ENCODE peak calls at places on chromosomes 2 and 18, in nine cellular contexts. One of them, this sample, is unnamed.
A peak's percentile ranks its signal among the peaks of the same experiment; 100 is the strongest.

GRCh38 chr18:37561986-37562385 is 3.6 kb downstream of the CELF4 start:
- DNase-seq in fibroblast of the conjunctiva: no peak
- DNase-seq in NCI-H1417: no peak
- DNase-seq in brain microvascular endothelial cell: no peak
- DNase-seq in memory B cell: no peak
- DNase-seq in GM12864: no peak
- DNase-seq in erythroblast: no peak
- DNase-seq in Daoy: no peak
- DNase-seq in effector memory CD4-positive, alpha-beta T cell: no peak
- DNase-seq in this sample: no peak

GRCh38 chr2:1556776-1557466 is 143.7 kb downstream of the TPO start:
- DNase-seq in fibroblast of the conjunctiva: peak; percentile 41
- DNase-seq in NCI-H1417: no peak
- DNase-seq in brain microvascular endothelial cell: peak; percentile 93
- DNase-seq in memory B cell: no peak
- DNase-seq in GM12864: no peak
- DNase-seq in erythroblast: no peak
- DNase-seq in Daoy: peak; percentile 84
- DNase-seq in effector memory CD4-positive, alpha-beta T cell: no peak
- DNase-seq in this sample: peak; percentile 18

GRCh38 chr2:102050854-102051391 is 59.2 kb downstream of the IL1R2 start:
- DNase-seq in fibroblast of the conjunctiva: peak; percentile 84
- DNase-seq in NCI-H1417: no peak
- DNase-seq in brain microvascular endothelial cell: peak; percentile 83
- DNase-seq in memory B cell: no peak
- DNase-seq in GM12864: no peak
- DNase-seq in erythroblast: no peak
- DNase-seq in Daoy: no peak
- DNase-seq in effector memory CD4-positive, alpha-beta T cell: no peak
- DNase-seq in this sample: no peak

GRCh38 chr2:156672569-156673270 is 236.5 kb downstream of the GPD2 start:
- DNase-seq in fibroblast of the conjunctiva: no peak
- DNase-seq in NCI-H1417: no peak
- DNase-seq in brain microvascular endothelial cell: no peak
- DNase-seq in memory B cell: no peak
- DNase-seq in GM12864: no peak
- DNase-seq in erythroblast: no peak
- DNase-seq in Daoy: no peak
- DNase-seq in effector memory CD4-positive, alpha-beta T cell: no peak
- DNase-seq in this sample: peak; percentile 3

GRCh38 chr18:57708288-57708687 is 86.7 kb upstream of the NARS1 start:
- DNase-seq in fibroblast of the conjunctiva: no peak
- DNase-seq in NCI-H1417: no peak
- DNase-seq in brain microvascular endothelial cell: no peak
- DNase-seq in memory B cell: no peak
- DNase-seq in GM12864: no peak
- DNase-seq in erythroblast: no peak
- DNase-seq in Daoy: no peak
- DNase-seq in effector memory CD4-positive, alpha-beta T cell: no peak
- DNase-seq in this sample: no peak

GRCh38 chr2:187580462-187581124 is 26.4 kb upstream of the TFPI start:
- DNase-seq in fibroblast of the conjunctiva: peak; percentile 74
- DNase-seq in NCI-H1417: peak; percentile 23
- DNase-seq in brain microvascular endothelial cell: no peak
- DNase-seq in memory B cell: no peak
- DNase-seq in GM12864: no peak
- DNase-seq in erythroblast: peak; percentile 77
- DNase-seq in Daoy: peak; percentile 40
- DNase-seq in effector memory CD4-positive, alpha-beta T cell: no peak
- DNase-seq in this sample: peak; percentile 23

GRCh38 chr2:9380702-9381628 is 42.4 kb downstream of the ITGB1BP1 start:
- DNase-seq in fibroblast of the conjunctiva: peak; percentile 93
- DNase-seq in NCI-H1417: no peak
- DNase-seq in brain microvascular endothelial cell: peak; percentile 92
- DNase-seq in memory B cell: no peak
- DNase-seq in GM12864: no peak
- DNase-seq in erythroblast: no peak
- DNase-seq in Daoy: peak; percentile 82
- DNase-seq in effector memory CD4-positive, alpha-beta T cell: no peak
- DNase-seq in this sample: no peak

GRCh38 chr2:197240713-197241050 is 69.9 kb downstream of the ANKRD44 start:
- DNase-seq in fibroblast of the conjunctiva: no peak
- DNase-seq in NCI-H1417: no peak
- DNase-seq in brain microvascular endothelial cell: no peak
- DNase-seq in memory B cell: no peak
- DNase-seq in GM12864: no peak
- DNase-seq in erythroblast: no peak
- DNase-seq in Daoy: no peak
- DNase-seq in effector memory CD4-positive, alpha-beta T cell: no peak
- DNase-seq in this sample: no peak

GRCh38 chr2:158457826-158458616 is 1.3 kb downstream of the PKP4 start:
- DNase-seq in fibroblast of the conjunctiva: no peak
- DNase-seq in NCI-H1417: peak; percentile 14
- DNase-seq in brain microvascular endothelial cell: peak; percentile 41
- DNase-seq in memory B cell: no peak
- DNase-seq in GM12864: no peak
- DNase-seq in erythroblast: peak; percentile 80
- DNase-seq in Daoy: peak; percentile 82
- DNase-seq in effector memory CD4-positive, alpha-beta T cell: peak; percentile 37
- DNase-seq in this sample: peak; percentile 92

GRCh38 chr18:31206787-31207381 is 44.2 kb upstream of the DSC1 start:
- DNase-seq in fibroblast of the conjunctiva: no peak
- DNase-seq in NCI-H1417: peak; percentile 90
- DNase-seq in brain microvascular endothelial cell: peak; percentile 33
- DNase-seq in memory B cell: no peak
- DNase-seq in GM12864: peak; percentile 54
- DNase-seq in erythroblast: peak; percentile 14
- DNase-seq in Daoy: peak; percentile 87
- DNase-seq in effector memory CD4-positive, alpha-beta T cell: no peak
- DNase-seq in this sample: peak; percentile 94

GRCh38 chr2:141201161-141201560 is 929.7 kb downstream of the LRP1B start:
- DNase-seq in fibroblast of the conjunctiva: no peak
- DNase-seq in NCI-H1417: no peak
- DNase-seq in brain microvascular endothelial cell: peak; percentile 11
- DNase-seq in memory B cell: no peak
- DNase-seq in GM12864: no peak
- DNase-seq in erythroblast: no peak
- DNase-seq in Daoy: no peak
- DNase-seq in effector memory CD4-positive, alpha-beta T cell: no peak
- DNase-seq in this sample: no peak

GRCh38 chr2:227325824-227326195 is 759 bp downstream of the MFF start:
- DNase-seq in fibroblast of the conjunctiva: no peak
- DNase-seq in NCI-H1417: no peak
- DNase-seq in brain microvascular endothelial cell: peak; percentile 33
- DNase-seq in memory B cell: no peak
- DNase-seq in GM12864: no peak
- DNase-seq in erythroblast: no peak
- DNase-seq in Daoy: peak; percentile 52
- DNase-seq in effector memory CD4-positive, alpha-beta T cell: no peak
- DNase-seq in this sample: peak; percentile 23

GRCh38 chr2:70103531-70104061 is 16.3 kb downstream of the PCBP1 start:
- DNase-seq in fibroblast of the conjunctiva: no peak
- DNase-seq in NCI-H1417: no peak
- DNase-seq in brain microvascular endothelial cell: no peak
- DNase-seq in memory B cell: no peak
- DNase-seq in GM12864: no peak
- DNase-seq in erythroblast: no peak
- DNase-seq in Daoy: no peak
- DNase-seq in effector memory CD4-positive, alpha-beta T cell: no peak
- DNase-seq in this sample: no peak

GRCh38 chr2:152682663-152683062 is 34.6 kb downstream of the PRPF40A start:
- DNase-seq in fibroblast of the conjunctiva: no peak
- DNase-seq in NCI-H1417: no peak
- DNase-seq in brain microvascular endothelial cell: no peak
- DNase-seq in memory B cell: no peak
- DNase-seq in GM12864: no peak
- DNase-seq in erythroblast: no peak
- DNase-seq in Daoy: no peak
- DNase-seq in effector memory CD4-positive, alpha-beta T cell: no peak
- DNase-seq in this sample: no peak

GRCh38 chr18:24982831-24983230 is 369.1 kb downstream of the ZNF521 start:
- DNase-seq in fibroblast of the conjunctiva: no peak
- DNase-seq in NCI-H1417: no peak
- DNase-seq in brain microvascular endothelial cell: no peak
- DNase-seq in memory B cell: no peak
- DNase-seq in GM12864: no peak
- DNase-seq in erythroblast: no peak
- DNase-seq in Daoy: peak; percentile 32
- DNase-seq in effector memory CD4-positive, alpha-beta T cell: no peak
- DNase-seq in this sample: no peak

GRCh38 chr2:229800997-229801754 is 86.8 kb upstream of the DNER start:
- DNase-seq in fibroblast of the conjunctiva: peak; percentile 61
- DNase-seq in NCI-H1417: peak; percentile 2
- DNase-seq in brain microvascular endothelial cell: peak; percentile 41
- DNase-seq in memory B cell: peak; percentile 46
- DNase-seq in GM12864: peak; percentile 57
- DNase-seq in erythroblast: peak; percentile 73
- DNase-seq in Daoy: peak; percentile 39
- DNase-seq in effector memory CD4-positive, alpha-beta T cell: peak; percentile 48
- DNase-seq in this sample: peak; percentile 15

GRCh38 chr2:9247177-9247576 is 40.6 kb downstream of the ASAP2 start:
- DNase-seq in fibroblast of the conjunctiva: no peak
- DNase-seq in NCI-H1417: no peak
- DNase-seq in brain microvascular endothelial cell: no peak
- DNase-seq in memory B cell: no peak
- DNase-seq in GM12864: no peak
- DNase-seq in erythroblast: no peak
- DNase-seq in Daoy: no peak
- DNase-seq in effector memory CD4-positive, alpha-beta T cell: no peak
- DNase-seq in this sample: no peak

GRCh38 chr2:127105656-127106456 is 1.1 kb downstream of the BIN1 start:
- DNase-seq in fibroblast of the conjunctiva: no peak
- DNase-seq in NCI-H1417: no peak
- DNase-seq in brain microvascular endothelial cell: peak; percentile 44
- DNase-seq in memory B cell: no peak
- DNase-seq in GM12864: no peak
- DNase-seq in erythroblast: no peak
- DNase-seq in Daoy: peak; percentile 58
- DNase-seq in effector memory CD4-positive, alpha-beta T cell: no peak
- DNase-seq in this sample: peak; percentile 16

GRCh38 chr2:96949701-96950350 is 36.6 kb downstream of the FAM178B start:
- DNase-seq in fibroblast of the conjunctiva: no peak
- DNase-seq in NCI-H1417: no peak
- DNase-seq in brain microvascular endothelial cell: no peak
- DNase-seq in memory B cell: no peak
- DNase-seq in GM12864: no peak
- DNase-seq in erythroblast: no peak
- DNase-seq in Daoy: no peak
- DNase-seq in effector memory CD4-positive, alpha-beta T cell: no peak
- DNase-seq in this sample: no peak

GRCh38 chr18:51137051-51137729 is 60.3 kb downstream of the MEX3C start:
- DNase-seq in fibroblast of the conjunctiva: no peak
- DNase-seq in NCI-H1417: no peak
- DNase-seq in brain microvascular endothelial cell: peak; percentile 75
- DNase-seq in memory B cell: no peak
- DNase-seq in GM12864: no peak
- DNase-seq in erythroblast: no peak
- DNase-seq in Daoy: peak; percentile 80
- DNase-seq in effector memory CD4-positive, alpha-beta T cell: no peak
- DNase-seq in this sample: no peak

GRCh38 chr2:163453920-163454319 is 281.9 kb downstream of the FIGN start:
- DNase-seq in fibroblast of the conjunctiva: no peak
- DNase-seq in NCI-H1417: no peak
- DNase-seq in brain microvascular endothelial cell: peak; percentile 16
- DNase-seq in memory B cell: no peak
- DNase-seq in GM12864: no peak
- DNase-seq in erythroblast: no peak
- DNase-seq in Daoy: no peak
- DNase-seq in effector memory CD4-positive, alpha-beta T cell: no peak
- DNase-seq in this sample: no peak

GRCh38 chr2:216206821-216207220 is 97.7 kb downstream of the XRCC5 start:
- DNase-seq in fibroblast of the conjunctiva: no peak
- DNase-seq in NCI-H1417: no peak
- DNase-seq in brain microvascular endothelial cell: no peak
- DNase-seq in memory B cell: no peak
- DNase-seq in GM12864: no peak
- DNase-seq in erythroblast: no peak
- DNase-seq in Daoy: no peak
- DNase-seq in effector memory CD4-positive, alpha-beta T cell: no peak
- DNase-seq in this sample: no peak

GRCh38 chr2:216082805-216083204 is 1.1 kb downstream of the TMEM169 start:
- DNase-seq in fibroblast of the conjunctiva: no peak
- DNase-seq in NCI-H1417: no peak
- DNase-seq in brain microvascular endothelial cell: no peak
- DNase-seq in memory B cell: no peak
- DNase-seq in GM12864: no peak
- DNase-seq in erythroblast: no peak
- DNase-seq in Daoy: no peak
- DNase-seq in effector memory CD4-positive, alpha-beta T cell: no peak
- DNase-seq in this sample: peak; percentile 42

GRCh38 chr18:36295880-36296301 is 1.6 kb upstream of the FHOD3 start:
- DNase-seq in fibroblast of the conjunctiva: no peak
- DNase-seq in NCI-H1417: no peak
- DNase-seq in brain microvascular endothelial cell: no peak
- DNase-seq in memory B cell: no peak
- DNase-seq in GM12864: no peak
- DNase-seq in erythroblast: no peak
- DNase-seq in Daoy: no peak
- DNase-seq in effector memory CD4-positive, alpha-beta T cell: no peak
- DNase-seq in this sample: no peak

GRCh38 chr18:50636366-50637057 is 76.6 kb downstream of the MAPK4 start:
- DNase-seq in fibroblast of the conjunctiva: no peak
- DNase-seq in NCI-H1417: no peak
- DNase-seq in brain microvascular endothelial cell: no peak
- DNase-seq in memory B cell: no peak
- DNase-seq in GM12864: no peak
- DNase-seq in erythroblast: no peak
- DNase-seq in Daoy: no peak
- DNase-seq in effector memory CD4-positive, alpha-beta T cell: no peak
- DNase-seq in this sample: no peak

GRCh38 chr2:132448771-132449170 is 32.2 kb downstream of the GPR39 start:
- DNase-seq in fibroblast of the conjunctiva: peak; percentile 14
- DNase-seq in NCI-H1417: peak; percentile 9
- DNase-seq in brain microvascular endothelial cell: peak; percentile 49
- DNase-seq in memory B cell: no peak
- DNase-seq in GM12864: no peak
- DNase-seq in erythroblast: no peak
- DNase-seq in Daoy: no peak
- DNase-seq in effector memory CD4-positive, alpha-beta T cell: no peak
- DNase-seq in this sample: peak; percentile 17

GRCh38 chr2:105749583-105750399 is 5.1 kb downstream of the NCK2 start:
- DNase-seq in fibroblast of the conjunctiva: no peak
- DNase-seq in NCI-H1417: no peak
- DNase-seq in brain microvascular endothelial cell: peak; percentile 93
- DNase-seq in memory B cell: peak; percentile 41
- DNase-seq in GM12864: no peak
- DNase-seq in erythroblast: no peak
- DNase-seq in Daoy: peak; percentile 53
- DNase-seq in effector memory CD4-positive, alpha-beta T cell: no peak
- DNase-seq in this sample: no peak

This sample was measured in SW480.